ENCODE peak calls at places on chromosomes 5 and 9, in seven cellular contexts. One of them, this sample, is unnamed.

GRCh38 chr5:176491056-176491646 is 43.0 kb downstream of the FAF2 start:
- DNase-seq in uterus: no peak
- DNase-seq in Peyer's patch: no peak
- DNase-seq in IMR-90: peak; percentile 79
- DNase-seq in ovary: no peak
- DNase-seq in stomach: no peak
- DNase-seq in HCT116: no peak
- DNase-seq in this sample: no peak

GRCh38 chr5:71586941-71587708 is at the start of gene MCCC2:
- DNase-seq in IMR-90: peak; percentile 92
- DNase-seq in uterus: peak; percentile 95
- DNase-seq in Peyer's patch: peak; percentile 99
- DNase-seq in HCT116: peak; percentile 83
- DNase-seq in ovary: peak; percentile 96
- DNase-seq in stomach: peak; percentile 98
- DNase-seq in this sample: peak; percentile 82

GRCh38 chr9:133113163-133113927 is 7.7 kb downstream of the RALGDS start:
- DNase-seq in stomach: no peak
- DNase-seq in uterus: peak; percentile 67
- DNase-seq in Peyer's patch: peak; percentile 82
- DNase-seq in HCT116: no peak
- DNase-seq in ovary: peak; percentile 49
- DNase-seq in IMR-90: peak; percentile 51
- DNase-seq in this sample: no peak

GRCh38 chr5:40277161-40277906 is 402.4 kb upstream of the PTGER4 start:
- DNase-seq in Peyer's patch: no peak
- DNase-seq in HCT116: no peak
- DNase-seq in uterus: no peak
- DNase-seq in IMR-90: no peak
- DNase-seq in stomach: no peak
- DNase-seq in ovary: no peak
- DNase-seq in this sample: no peak

GRCh38 chr9:112422417-112423148 is 42.7 kb downstream of the HSDL2 start:
- DNase-seq in ovary: no peak
- DNase-seq in IMR-90: no peak
- DNase-seq in HCT116: no peak
- DNase-seq in stomach: no peak
- DNase-seq in uterus: no peak
- DNase-seq in Peyer's patch: no peak
- DNase-seq in this sample: no peak

GRCh38 chr9:129138476-129139232 is 27.4 kb downstream of the PTPA start:
- DNase-seq in IMR-90: peak; percentile 40
- DNase-seq in Peyer's patch: peak; percentile 58
- DNase-seq in stomach: peak; percentile 46
- DNase-seq in ovary: peak; percentile 69
- DNase-seq in uterus: peak; percentile 56
- DNase-seq in HCT116: no peak
- DNase-seq in this sample: no peak

GRCh38 chr9:104895572-104895971 is 32.4 kb downstream of the ABCA1 start:
- DNase-seq in stomach: no peak
- DNase-seq in uterus: no peak
- DNase-seq in IMR-90: peak; percentile 90
- DNase-seq in ovary: no peak
- DNase-seq in HCT116: no peak
- DNase-seq in Peyer's patch: no peak
- DNase-seq in this sample: no peak

GRCh38 chr9:107907715-107908114 is 418.1 kb upstream of the KLF4 start:
- DNase-seq in stomach: no peak
- DNase-seq in Peyer's patch: no peak
- DNase-seq in HCT116: no peak
- DNase-seq in IMR-90: no peak
- DNase-seq in uterus: no peak
- DNase-seq in ovary: no peak
- DNase-seq in this sample: no peak

GRCh38 chr5:64646169-64646568 is 44.1 kb upstream of the SHISAL2B start:
- DNase-seq in HCT116: no peak
- DNase-seq in uterus: no peak
- DNase-seq in stomach: no peak
- DNase-seq in Peyer's patch: no peak
- DNase-seq in ovary: no peak
- DNase-seq in IMR-90: no peak
- DNase-seq in this sample: no peak

GRCh38 chr5:157172408-157172807 is 6.3 kb upstream of the GARIN3 start:
- DNase-seq in Peyer's patch: peak; percentile 69
- DNase-seq in stomach: no peak
- DNase-seq in IMR-90: no peak
- DNase-seq in HCT116: no peak
- DNase-seq in uterus: no peak
- DNase-seq in ovary: no peak
- DNase-seq in this sample: no peak

GRCh38 chr5:40774626-40775025 is 18.9 kb upstream of the TTC33 start:
- DNase-seq in Peyer's patch: no peak
- DNase-seq in stomach: no peak
- DNase-seq in ovary: no peak
- DNase-seq in IMR-90: no peak
- DNase-seq in uterus: no peak
- DNase-seq in HCT116: no peak
- DNase-seq in this sample: no peak

GRCh38 chr5:54785729-54786548 is 199.5 kb downstream of the ESM1 start:
- DNase-seq in IMR-90: peak; percentile 21
- DNase-seq in uterus: no peak
- DNase-seq in stomach: no peak
- DNase-seq in ovary: no peak
- DNase-seq in HCT116: no peak
- DNase-seq in Peyer's patch: peak; percentile 80
- DNase-seq in this sample: no peak

GRCh38 chr9:97803167-97804058 is 49.6 kb upstream of the FOXE1 start:
- DNase-seq in ovary: peak; percentile 59
- DNase-seq in Peyer's patch: peak; percentile 87
- DNase-seq in stomach: peak; percentile 88
- DNase-seq in uterus: peak; percentile 20
- DNase-seq in HCT116: peak; percentile 28
- DNase-seq in IMR-90: peak; percentile 25
- DNase-seq in this sample: peak; percentile 12

GRCh38 chr9:110997847-110998246 is 40.4 kb downstream of the LPAR1 start:
- DNase-seq in HCT116: no peak
- DNase-seq in uterus: no peak
- DNase-seq in ovary: no peak
- DNase-seq in Peyer's patch: no peak
- DNase-seq in IMR-90: peak; percentile 69
- DNase-seq in stomach: no peak
- DNase-seq in this sample: no peak

GRCh38 chr9:91927912-91928510 is 22.0 kb downstream of the ROR2 start:
- DNase-seq in uterus: peak; percentile 11
- DNase-seq in stomach: peak; percentile 16
- DNase-seq in IMR-90: no peak
- DNase-seq in HCT116: no peak
- DNase-seq in Peyer's patch: no peak
- DNase-seq in ovary: no peak
- DNase-seq in this sample: no peak

GRCh38 chr9:94734054-94734754 is 7.7 kb downstream of the AOPEP start:
- DNase-seq in ovary: no peak
- DNase-seq in uterus: no peak
- DNase-seq in HCT116: no peak
- DNase-seq in Peyer's patch: no peak
- DNase-seq in IMR-90: no peak
- DNase-seq in stomach: no peak
- DNase-seq in this sample: no peak

GRCh38 chr5:35672995-35673394 is 55.3 kb downstream of the SPEF2 start:
- DNase-seq in HCT116: no peak
- DNase-seq in stomach: no peak
- DNase-seq in ovary: no peak
- DNase-seq in uterus: no peak
- DNase-seq in Peyer's patch: no peak
- DNase-seq in IMR-90: no peak
- DNase-seq in this sample: no peak

GRCh38 chr9:116391306-116391900 is 237.8 kb downstream of the PAPPA start:
- DNase-seq in Peyer's patch: no peak
- DNase-seq in HCT116: no peak
- DNase-seq in uterus: no peak
- DNase-seq in IMR-90: peak; percentile 83
- DNase-seq in stomach: no peak
- DNase-seq in ovary: no peak
- DNase-seq in this sample: no peak

GRCh38 chr9:116323571-116323970 is 170.0 kb downstream of the PAPPA start:
- DNase-seq in uterus: no peak
- DNase-seq in ovary: no peak
- DNase-seq in HCT116: no peak
- DNase-seq in IMR-90: no peak
- DNase-seq in Peyer's patch: no peak
- DNase-seq in stomach: no peak
- DNase-seq in this sample: no peak

GRCh38 chr5:149433524-149434131 is 54.5 kb upstream of the IL17B start:
- DNase-seq in uterus: peak; percentile 65
- DNase-seq in Peyer's patch: no peak
- DNase-seq in IMR-90: peak; percentile 72
- DNase-seq in stomach: no peak
- DNase-seq in ovary: peak; percentile 44
- DNase-seq in HCT116: no peak
- DNase-seq in this sample: no peak
- H3K27ac ChIP-seq in uterus: peak overlapping the region; percentile 99
- H3K27ac ChIP-seq in Peyer's patch: peak overlapping the region; percentile 49
- H3K27ac ChIP-seq in IMR-90: peak overlapping the region; percentile 14
- H3K27ac ChIP-seq in stomach: no peak overlapping the region
- H3K27ac ChIP-seq in ovary: no peak overlapping the region
- H3K27ac ChIP-seq in HCT116: no peak overlapping the region
- H3K27ac ChIP-seq in this sample: peak overlapping the region; percentile 1

GRCh38 chr9:124344291-124345050 is 70.8 kb downstream of the PSMB7 start:
- DNase-seq in uterus: no peak
- DNase-seq in ovary: no peak
- DNase-seq in HCT116: no peak
- DNase-seq in IMR-90: no peak
- DNase-seq in stomach: no peak
- DNase-seq in Peyer's patch: no peak
- DNase-seq in this sample: no peak

GRCh38 chr9:124346347-124347163 is 68.7 kb downstream of the PSMB7 start:
- DNase-seq in HCT116: no peak
- DNase-seq in Peyer's patch: no peak
- DNase-seq in stomach: no peak
- DNase-seq in ovary: no peak
- DNase-seq in uterus: no peak
- DNase-seq in IMR-90: no peak
- DNase-seq in this sample: no peak

GRCh38 chr9:124343533-124344290 is 71.5 kb downstream of the PSMB7 start:
- DNase-seq in ovary: no peak
- DNase-seq in IMR-90: no peak
- DNase-seq in Peyer's patch: no peak
- DNase-seq in uterus: no peak
- DNase-seq in HCT116: no peak
- DNase-seq in stomach: no peak
- DNase-seq in this sample: no peak

GRCh38 chr9:124345751-124346281 is 69.4 kb downstream of the PSMB7 start:
- DNase-seq in HCT116: no peak
- DNase-seq in ovary: no peak
- DNase-seq in Peyer's patch: no peak
- DNase-seq in uterus: no peak
- DNase-seq in stomach: no peak
- DNase-seq in IMR-90: no peak
- DNase-seq in this sample: no peak

GRCh38 chr9:124345063-124345462 is 70.2 kb downstream of the PSMB7 start:
- DNase-seq in ovary: no peak
- DNase-seq in IMR-90: no peak
- DNase-seq in uterus: no peak
- DNase-seq in Peyer's patch: no peak
- DNase-seq in stomach: no peak
- DNase-seq in HCT116: no peak
- DNase-seq in this sample: no peak
- TF ChIP-seq POLR2A in ovary: no peak
- TF ChIP-seq POLR2A in IMR-90: no peak
- TF ChIP-seq POLR2A in uterus: no peak
- TF ChIP-seq POLR2A in Peyer's patch: no peak
- TF ChIP-seq POLR2A in stomach: no peak
- TF ChIP-seq POLR2A in HCT116: no peak
- TF ChIP-seq POLR2A in this sample: no peak

DNA sequence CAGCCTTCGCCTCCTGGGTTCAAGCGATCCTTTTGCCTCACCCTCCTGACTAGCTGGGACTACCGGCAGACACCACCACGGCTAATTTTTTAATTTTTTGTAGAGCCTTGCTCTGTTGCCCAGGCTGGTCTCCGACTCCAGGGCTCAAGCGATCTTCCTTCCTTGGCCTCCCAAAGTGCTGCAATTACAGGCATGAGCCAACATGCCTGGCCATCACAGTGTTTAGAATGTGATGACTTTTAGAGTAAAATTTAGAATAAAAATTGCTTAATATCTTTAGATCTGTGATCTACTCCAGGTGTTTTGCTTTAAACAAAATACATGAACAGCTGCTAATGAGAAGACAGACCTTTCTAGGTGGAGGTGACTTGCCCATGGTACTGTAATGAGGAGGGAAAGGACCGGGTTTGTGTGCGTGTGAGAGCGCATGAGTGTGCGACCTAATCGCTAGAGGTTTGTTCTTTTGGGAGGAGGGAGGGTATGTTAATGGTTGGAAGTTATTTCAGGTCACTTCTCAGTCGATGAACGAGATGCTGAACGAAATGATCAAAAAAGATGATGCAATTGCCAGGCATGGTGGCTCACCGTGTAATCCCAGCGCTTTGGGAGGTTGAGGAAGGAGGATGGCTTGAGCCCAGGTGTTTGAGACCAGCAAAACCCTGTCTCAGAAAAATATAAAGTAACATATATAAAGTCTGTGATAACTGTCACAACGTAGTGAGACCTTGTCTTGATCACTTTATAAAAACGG is 2.0 kb downstream of the CNOT6 start:
- DNase-seq in Peyer's patch: no peak
- DNase-seq in ovary: no peak
- DNase-seq in uterus: no peak
- DNase-seq in stomach: no peak
- DNase-seq in IMR-90: no peak
- DNase-seq in HCT116: no peak
- DNase-seq in this sample: no peak
- H3K4me3 ChIP-seq in Peyer's patch: peak overlapping the region; percentile 100
- H3K4me3 ChIP-seq in ovary: no peak overlapping the region
- H3K4me3 ChIP-seq in uterus: peak overlapping the region; percentile 92
- H3K4me3 ChIP-seq in stomach: peak overlapping the region; percentile 80
- H3K4me3 ChIP-seq in IMR-90: no peak overlapping the region
- H3K4me3 ChIP-seq in HCT116: peak overlapping the region; percentile 76
- H3K4me3 ChIP-seq in this sample: peak overlapping the region; percentile 3

GRCh38 chr9:127850286-127850830 is 4.1 kb downstream of the ENG start:
- DNase-seq in Peyer's patch: no peak
- DNase-seq in ovary: no peak
- DNase-seq in IMR-90: no peak
- DNase-seq in stomach: no peak
- DNase-seq in HCT116: no peak
- DNase-seq in uterus: no peak
- DNase-seq in this sample: no peak

GRCh38 chr9:127847155-127847463 is 7.3 kb downstream of the ENG start:
- DNase-seq in Peyer's patch: no peak
- DNase-seq in HCT116: no peak
- DNase-seq in stomach: no peak
- DNase-seq in ovary: peak; percentile 48
- DNase-seq in IMR-90: no peak
- DNase-seq in uterus: peak; percentile 48
- DNase-seq in this sample: no peak

GRCh38 chr9:127847833-127848755 is 6.4 kb downstream of the ENG start:
- DNase-seq in IMR-90: no peak
- DNase-seq in Peyer's patch: no peak
- DNase-seq in ovary: no peak
- DNase-seq in uterus: no peak
- DNase-seq in stomach: no peak
- DNase-seq in HCT116: no peak
- DNase-seq in this sample: no peak

GRCh38 chr9:127846451-127847154 is 7.9 kb downstream of the ENG start:
- DNase-seq in stomach: no peak
- DNase-seq in ovary: peak; percentile 59
- DNase-seq in uterus: peak; percentile 52
- DNase-seq in IMR-90: no peak
- DNase-seq in Peyer's patch: no peak
- DNase-seq in HCT116: no peak
- DNase-seq in this sample: no peak

GRCh38 chr9:127848756-127849504 is 5.5 kb downstream of the ENG start:
- DNase-seq in HCT116: no peak
- DNase-seq in IMR-90: no peak
- DNase-seq in ovary: no peak
- DNase-seq in stomach: no peak
- DNase-seq in Peyer's patch: no peak
- DNase-seq in uterus: no peak
- DNase-seq in this sample: no peak
- H3K27ac ChIP-seq in HCT116: no peak overlapping the region
- H3K27ac ChIP-seq in IMR-90: no peak overlapping the region
- H3K27ac ChIP-seq in ovary: peak overlapping the region; percentile 87
- H3K27ac ChIP-seq in stomach: no peak overlapping the region
- H3K27ac ChIP-seq in Peyer's patch: peak overlapping the region; percentile 4
- H3K27ac ChIP-seq in uterus: no peak overlapping the region
- H3K27ac ChIP-seq in this sample: peak overlapping the region; percentile 13